ENCODE peak calls at places on chromosome 19, in five cellular contexts. One of them, this sample, is unnamed.

GRCh38 chr19:35229601-35230000 is 1.1 kb upstream of the FAM187B start:
- DNase-seq in iris pigment epithelial cell: no peak
- DNase-seq in NAMALWA: no peak
- DNase-seq in H7: no peak
- DNase-seq in AG09309: no peak
- DNase-seq in this sample: no peak

GRCh38 chr19:371501-372160 is 27.0 kb upstream of the MIER2 start:
- DNase-seq in AG09309: no peak
- DNase-seq in iris pigment epithelial cell: no peak
- DNase-seq in H7: no peak
- DNase-seq in NAMALWA: peak
- DNase-seq in this sample: no peak

GRCh38 chr19:21588202-21588601 is 82.8 kb downstream of the ZNF429 start:
- DNase-seq in H7: no peak
- DNase-seq in AG09309: no peak
- DNase-seq in NAMALWA: no peak
- DNase-seq in iris pigment epithelial cell: no peak
- DNase-seq in this sample: no peak

GRCh38 chr19:810077-810855 is 11.5 kb downstream of the PLPPR3 start:
- DNase-seq in NAMALWA: no peak
- DNase-seq in AG09309: no peak
- DNase-seq in H7: peak
- DNase-seq in iris pigment epithelial cell: no peak
- DNase-seq in this sample: no peak

GRCh38 chr19:55341191-55342043 is 1.7 kb downstream of the KMT5C start:
- DNase-seq in AG09309: no peak
- DNase-seq in iris pigment epithelial cell: peak
- DNase-seq in H7: peak
- DNase-seq in NAMALWA: peak
- DNase-seq in this sample: no peak

GRCh38 chr19:47428177-47428894 is 9.0 kb upstream of the MEIS3 start:
- DNase-seq in iris pigment epithelial cell: peak
- DNase-seq in H7: peak
- DNase-seq in AG09309: peak
- DNase-seq in NAMALWA: peak
- DNase-seq in this sample: peak

GRCh38 chr19:9808855-9809646 is 9.8 kb downstream of the FBXL12 start:
- DNase-seq in AG09309: no peak
- DNase-seq in H7: no peak
- DNase-seq in NAMALWA: no peak
- DNase-seq in iris pigment epithelial cell: no peak
- DNase-seq in this sample: no peak

GRCh38 chr19:47381121-47381520 is 32.0 kb downstream of the DHX34 start:
- DNase-seq in iris pigment epithelial cell: no peak
- DNase-seq in H7: no peak
- DNase-seq in NAMALWA: no peak
- DNase-seq in AG09309: no peak
- DNase-seq in this sample: no peak

GRCh38 chr19:14542721-14543328 is 13.4 kb downstream of the TECR start:
- DNase-seq in NAMALWA: no peak
- DNase-seq in iris pigment epithelial cell: peak
- DNase-seq in AG09309: no peak
- DNase-seq in H7: peak
- DNase-seq in this sample: no peak